ENCODE peak calls at places on chromosomes 3 and 15, in nine cellular contexts. G is HEK293T; U is stimulated activated CD4-positive, alpha-beta T cell treated with anti-CD3 and anti-CD28 coated beads, Interleukin-4, amount 100 ng/mL, for 4 hours; M is retinal pigment epithelial cell; V is EL; Q is RPMI8226; A is substantia nigra; F is stimulated activated CD8-positive, alpha-beta memory T cell treated with anti-CD3 and anti-CD28 coated beads, Interleukin-12 subunit alpha, Interleukin-12 subunit beta, amount 100 ng/mL, for 1 hour; I is activated B cell treated with CpG ODN at 0.5 μM for 24 hours. Y is an unnamed sample.
A peak's percentile ranks its signal among the peaks of the same experiment; 100 is the strongest.

GRCh38 chr3:170999737-171000242 is 26.7 kb downstream of the SLC2A2 start:
- DNase-seq in G (no peak), U (no peak), M (peak; percentile 45), V (peak; percentile 92), Q (no peak), A (no peak), F (no peak), I (no peak), Y (no peak)

GRCh38 chr3:182879031-182879611 is 85.8 kb downstream of the ATP11B start:
- DNase-seq in G (no peak), U (no peak), M (no peak), V (no peak), Q (no peak), A (no peak), F (no peak), I (no peak), Y (no peak)

GRCh38 chr3:41362638-41363559 is 163.6 kb downstream of the CTNNB1 start:
- DNase-seq in G (no peak), U (no peak), M (no peak), V (no peak), Q (no peak), A (no peak), F (no peak), I (no peak), Y (no peak)

GRCh38 chr3:82281205-82281604 is 519.8 kb upstream of the GBE1 start:
- DNase-seq in G (no peak), U (no peak), M (no peak), V (no peak), Q (no peak), A (no peak), F (no peak), I (no peak), Y (no peak)

GRCh38 chr3:31421280-31422048 is 111.3 kb upstream of the STT3B start:
- DNase-seq in G (no peak), U (no peak), M (no peak), V (no peak), Q (no peak), A (no peak), F (no peak), I (no peak), Y (peak; percentile 64)

GRCh38 chr3:34449305-34449704 is 650.9 kb downstream of the PDCD6IP start:
- DNase-seq in G (no peak), U (no peak), M (no peak), V (no peak), Q (no peak), A (no peak), F (no peak), I (no peak), Y (no peak)

GRCh38 chr15:98169551-98169950 is 209.0 kb downstream of the ARRDC4 start:
- DNase-seq in G (no peak), U (no peak), M (no peak), V (no peak), Q (no peak), A (no peak), F (peak; percentile 4), I (no peak), Y (no peak)

GRCh38 chr3:8593022-8593817 is 51.4 kb downstream of the SSUH2 start:
- DNase-seq in G (no peak), U (no peak), M (no peak), V (no peak), Q (no peak), A (no peak), F (no peak), I (no peak), Y (no peak)

GRCh38 chr3:61908344-61908743 is 347.0 kb downstream of the PTPRG start:
- DNase-seq in G (no peak), U (no peak), M (no peak), V (peak; percentile 34), Q (no peak), A (no peak), F (no peak), I (no peak), Y (no peak)

GRCh38 chr3:124504332-124505059 is 225.8 kb upstream of the UMPS start:
- DNase-seq in G (no peak), U (no peak), M (peak; percentile 86), V (peak; percentile 40), Q (no peak), A (no peak), F (no peak), I (no peak), Y (no peak)

GRCh38 chr3:187368251-187368733 is at the start of gene RTP4:
- DNase-seq in G (no peak), U (peak; percentile 38), M (no peak), V (peak; percentile 43), Q (peak; percentile 85), A (no peak), F (peak; percentile 11), I (peak; percentile 23), Y (peak; percentile 85)

GRCh38 chr15:83046558-83047127 is 20.4 kb downstream of the BTBD1 start:
- DNase-seq in G (no peak), U (no peak), M (peak; percentile 11), V (peak; percentile 57), Q (no peak), A (no peak), F (no peak), I (no peak), Y (no peak)

GRCh38 chr15:78682693-78683410 is 41.8 kb upstream of the CHRNB4 start:
- DNase-seq in G (no peak), U (no peak), M (no peak), V (no peak), Q (no peak), A (no peak), F (no peak), I (no peak), Y (no peak)

GRCh38 chr3:85960793-85961192 is 1002.0 kb downstream of the CADM2 start:
- DNase-seq in G (no peak), U (no peak), M (no peak), V (no peak), Q (no peak), A (no peak), F (no peak), I (no peak), Y (no peak)

Y was measured in GM12865.